ENCODE peak calls at places on chromosomes 3 and 15, in ten cellular contexts. One of them, this sample, is unnamed.

GRCh38 chr3:39180546-39181346 is 11.6 kb downstream of the XIRP1 start:
- DNase-seq in uterus: peak
- DNase-seq in heart left ventricle: peak
- DNase-seq in effector CD4-positive, alpha-beta T cell: peak
- DNase-seq in GM12864: peak
- DNase-seq in Daoy: peak
- DNase-seq in LHCN-M2: peak
- DNase-seq in coronary artery: peak
- DNase-seq in HT1080: peak
- DNase-seq in right atrium auricular region: peak
- DNase-seq in this sample: peak

GRCh38 chr3:166296179-166296783 is 459.1 kb upstream of the BCHE start:
- DNase-seq in heart left ventricle: no peak
- DNase-seq in coronary artery: no peak
- DNase-seq in uterus: no peak
- DNase-seq in HT1080: no peak
- DNase-seq in effector CD4-positive, alpha-beta T cell: no peak
- DNase-seq in Daoy: no peak
- DNase-seq in GM12864: no peak
- DNase-seq in right atrium auricular region: no peak
- DNase-seq in LHCN-M2: no peak
- DNase-seq in this sample: no peak

GRCh38 chr15:88661766-88662556 is 23.1 kb downstream of the ISG20 start:
- DNase-seq in effector CD4-positive, alpha-beta T cell: no peak
- DNase-seq in uterus: no peak
- DNase-seq in heart left ventricle: no peak
- DNase-seq in coronary artery: no peak
- DNase-seq in HT1080: no peak
- DNase-seq in GM12864: no peak
- DNase-seq in Daoy: no peak
- DNase-seq in LHCN-M2: no peak
- DNase-seq in right atrium auricular region: no peak
- DNase-seq in this sample: no peak

GRCh38 chr3:192082733-192083660 is 622.0 kb downstream of the PYDC2 start:
- DNase-seq in LHCN-M2: no peak
- DNase-seq in Daoy: no peak
- DNase-seq in GM12864: no peak
- DNase-seq in uterus: no peak
- DNase-seq in HT1080: peak
- DNase-seq in heart left ventricle: no peak
- DNase-seq in coronary artery: no peak
- DNase-seq in effector CD4-positive, alpha-beta T cell: no peak
- DNase-seq in right atrium auricular region: no peak
- DNase-seq in this sample: no peak

GRCh38 chr15:70329179-70329578 is 231.5 kb upstream of the TLE3 start:
- DNase-seq in right atrium auricular region: peak
- DNase-seq in uterus: no peak
- DNase-seq in heart left ventricle: no peak
- DNase-seq in effector CD4-positive, alpha-beta T cell: no peak
- DNase-seq in HT1080: no peak
- DNase-seq in LHCN-M2: no peak
- DNase-seq in Daoy: no peak
- DNase-seq in coronary artery: peak
- DNase-seq in GM12864: no peak
- DNase-seq in this sample: no peak

GRCh38 chr3:71000483-71000882 is 583.0 kb downstream of the FOXP1 start:
- DNase-seq in Daoy: no peak
- DNase-seq in uterus: no peak
- DNase-seq in GM12864: no peak
- DNase-seq in effector CD4-positive, alpha-beta T cell: no peak
- DNase-seq in right atrium auricular region: no peak
- DNase-seq in LHCN-M2: no peak
- DNase-seq in coronary artery: no peak
- DNase-seq in HT1080: no peak
- DNase-seq in heart left ventricle: no peak
- DNase-seq in this sample: no peak

GRCh38 chr15:85380860-85381535 is 595 bp downstream of the AKAP13 start:
- DNase-seq in right atrium auricular region: no peak
- DNase-seq in Daoy: peak
- DNase-seq in GM12864: no peak
- DNase-seq in coronary artery: peak
- DNase-seq in uterus: no peak
- DNase-seq in HT1080: peak
- DNase-seq in LHCN-M2: no peak
- DNase-seq in heart left ventricle: peak
- DNase-seq in effector CD4-positive, alpha-beta T cell: peak
- DNase-seq in this sample: peak

GRCh38 chr3:123386477-123387040 is 62.3 kb downstream of the ADCY5 start:
- DNase-seq in heart left ventricle: no peak
- DNase-seq in right atrium auricular region: no peak
- DNase-seq in effector CD4-positive, alpha-beta T cell: no peak
- DNase-seq in coronary artery: no peak
- DNase-seq in GM12864: no peak
- DNase-seq in HT1080: no peak
- DNase-seq in Daoy: no peak
- DNase-seq in uterus: no peak
- DNase-seq in LHCN-M2: no peak
- DNase-seq in this sample: no peak

GRCh38 chr15:48413304-48413703 is 82.1 kb downstream of the DUT start:
- DNase-seq in Daoy: no peak
- DNase-seq in heart left ventricle: peak
- DNase-seq in HT1080: no peak
- DNase-seq in effector CD4-positive, alpha-beta T cell: no peak
- DNase-seq in right atrium auricular region: no peak
- DNase-seq in uterus: no peak
- DNase-seq in coronary artery: no peak
- DNase-seq in GM12864: no peak
- DNase-seq in LHCN-M2: peak
- DNase-seq in this sample: no peak

GRCh38 chr3:3196148-3196861 is 16.8 kb upstream of the CRBN start:
- DNase-seq in coronary artery: no peak
- DNase-seq in uterus: no peak
- DNase-seq in Daoy: no peak
- DNase-seq in right atrium auricular region: no peak
- DNase-seq in LHCN-M2: no peak
- DNase-seq in heart left ventricle: no peak
- DNase-seq in HT1080: no peak
- DNase-seq in GM12864: no peak
- DNase-seq in effector CD4-positive, alpha-beta T cell: no peak
- DNase-seq in this sample: no peak

GRCh38 chr3:64295594-64295993 is 70.3 kb upstream of the PRICKLE2 start:
- DNase-seq in Daoy: peak
- DNase-seq in LHCN-M2: peak
- DNase-seq in coronary artery: no peak
- DNase-seq in GM12864: no peak
- DNase-seq in right atrium auricular region: no peak
- DNase-seq in HT1080: peak
- DNase-seq in heart left ventricle: no peak
- DNase-seq in effector CD4-positive, alpha-beta T cell: no peak
- DNase-seq in uterus: peak
- DNase-seq in this sample: no peak

GRCh38 chr15:22936577-22937472 is 43.3 kb downstream of the CYFIP1 start:
- DNase-seq in uterus: no peak
- DNase-seq in Daoy: no peak
- DNase-seq in GM12864: peak
- DNase-seq in effector CD4-positive, alpha-beta T cell: no peak
- DNase-seq in LHCN-M2: no peak
- DNase-seq in coronary artery: no peak
- DNase-seq in heart left ventricle: no peak
- DNase-seq in HT1080: no peak
- DNase-seq in right atrium auricular region: no peak
- DNase-seq in this sample: peak

GRCh38 chr3:9248232-9249191 is 934 bp downstream of the SRGAP3 start:
- DNase-seq in effector CD4-positive, alpha-beta T cell: no peak
- DNase-seq in Daoy: no peak
- DNase-seq in coronary artery: peak
- DNase-seq in HT1080: no peak
- DNase-seq in uterus: no peak
- DNase-seq in LHCN-M2: no peak
- DNase-seq in right atrium auricular region: no peak
- DNase-seq in GM12864: no peak
- DNase-seq in heart left ventricle: no peak
- DNase-seq in this sample: no peak

GRCh38 chr3:2847062-2847841 is 262.9 kb downstream of the IL5RA start:
- DNase-seq in right atrium auricular region: no peak
- DNase-seq in Daoy: no peak
- DNase-seq in GM12864: no peak
- DNase-seq in LHCN-M2: no peak
- DNase-seq in uterus: no peak
- DNase-seq in HT1080: no peak
- DNase-seq in effector CD4-positive, alpha-beta T cell: no peak
- DNase-seq in coronary artery: no peak
- DNase-seq in heart left ventricle: no peak
- DNase-seq in this sample: no peak

GRCh38 chr3:122563717-122564025 is 429 bp downstream of the PARP9 start:
- DNase-seq in right atrium auricular region: no peak
- DNase-seq in coronary artery: no peak
- DNase-seq in HT1080: no peak
- DNase-seq in LHCN-M2: no peak
- DNase-seq in uterus: peak
- DNase-seq in heart left ventricle: peak
- DNase-seq in Daoy: peak
- DNase-seq in GM12864: no peak
- DNase-seq in effector CD4-positive, alpha-beta T cell: no peak
- DNase-seq in this sample: no peak

This sample was measured in GM06990.